ENCODE peak calls at places on chromosomes 13 and 19, in four cellular contexts. One of them, this sample, is unnamed. For H3K27me3 and H3K36me3, the result is how much of the 10 kb centered on the place peaks cover.

GRCh38 chr13:99434258-99434788 is 66.9 kb upstream of the TM9SF2 start:
- DNase-seq in fibroblast of lung: no peak
- DNase-seq in K562: peak
- DNase-seq in thoracic aorta: no peak
- DNase-seq in this sample: no peak

GRCh38 chr13:47111499-47111898 is 214.6 kb upstream of the HTR2A start:
- DNase-seq in thoracic aorta: no peak
- DNase-seq in K562: no peak
- DNase-seq in fibroblast of lung: no peak
- DNase-seq in this sample: no peak

GRCh38 chr19:1613808-1614570 is 8.7 kb upstream of the UQCR11 start:
- DNase-seq in thoracic aorta: no peak
- DNase-seq in fibroblast of lung: no peak
- DNase-seq in K562: no peak
- DNase-seq in this sample: no peak

GRCh38 chr19:52963229-52963760 is 614 bp upstream of the ZNF816 start:
- DNase-seq in thoracic aorta: no peak
- DNase-seq in fibroblast of lung: no peak
- DNase-seq in K562: no peak
- DNase-seq in this sample: no peak

GRCh38 chr13:46586766-46587509 is 34.0 kb downstream of the LRCH1 start:
- DNase-seq in thoracic aorta: no peak
- DNase-seq in K562: no peak
- DNase-seq in fibroblast of lung: peak
- DNase-seq in this sample: peak

GRCh38 chr13:43058318-43058674 is 34.9 kb downstream of the DNAJC15 start:
- DNase-seq in fibroblast of lung: peak
- DNase-seq in thoracic aorta: no peak
- DNase-seq in K562: no peak
- DNase-seq in this sample: peak

GRCh38 chr13:112870737-112871287 is 98.2 kb upstream of the MCF2L start:
- DNase-seq in thoracic aorta: no peak
- DNase-seq in K562: no peak
- DNase-seq in fibroblast of lung: no peak
- DNase-seq in this sample: no peak

GRCh38 chr19:58569943-58570670 is 3.0 kb downstream of the MZF1 start:
- DNase-seq in thoracic aorta: no peak
- DNase-seq in fibroblast of lung: no peak
- DNase-seq in K562: no peak
- DNase-seq in this sample: no peak

GRCh38 chr19:38362076-38362945 is 12.1 kb upstream of the PSMD8 start:
- DNase-seq in fibroblast of lung: peak
- DNase-seq in thoracic aorta: no peak
- DNase-seq in K562: peak
- DNase-seq in this sample: no peak

GRCh38 chr13:109595466-109595865 is 190.9 kb downstream of the IRS2 start:
- DNase-seq in thoracic aorta: no peak
- DNase-seq in fibroblast of lung: no peak
- DNase-seq in K562: no peak
- DNase-seq in this sample: peak

GRCh38 chr13:98482476-98483444 is 94.1 kb downstream of the STK24 start:
- DNase-seq in K562: no peak
- DNase-seq in thoracic aorta: no peak
- DNase-seq in fibroblast of lung: peak
- DNase-seq in this sample: no peak

GRCh38 chr13:29844441-29844840 is 6.0 kb downstream of the UBL3 start:
- DNase-seq in fibroblast of lung: peak
- DNase-seq in thoracic aorta: no peak
- DNase-seq in K562: no peak
- DNase-seq in this sample: no peak

GRCh38 chr19:45632468-45633196 is 6.6 kb downstream of the EML2 start:
- DNase-seq in thoracic aorta: peak
- DNase-seq in fibroblast of lung: peak
- DNase-seq in K562: peak
- DNase-seq in this sample: no peak

GRCh38 chr19:16351133-16351809 is 26.6 kb downstream of the KLF2 start:
- DNase-seq in fibroblast of lung: peak
- DNase-seq in thoracic aorta: no peak
- DNase-seq in K562: no peak
- DNase-seq in this sample: no peak

GRCh38 chr13:111007209-111007608 is 92.3 kb upstream of the ANKRD10 start:
- DNase-seq in fibroblast of lung: peak
- DNase-seq in K562: no peak
- DNase-seq in thoracic aorta: no peak
- DNase-seq in this sample: no peak

GRCh38 chr13:73416093-73416492 is 357.3 kb downstream of the KLF5 start:
- DNase-seq in fibroblast of lung: peak
- DNase-seq in K562: no peak
- DNase-seq in thoracic aorta: no peak
- DNase-seq in this sample: no peak

GRCh38 chr13:34678154-34678553 is 263.9 kb upstream of the NBEA start:
- DNase-seq in K562: no peak
- DNase-seq in fibroblast of lung: peak
- DNase-seq in thoracic aorta: no peak
- DNase-seq in this sample: no peak

GRCh38 chr13:71290963-71291937 is 575.8 kb downstream of the DACH1 start:
- DNase-seq in fibroblast of lung: peak
- DNase-seq in K562: no peak
- DNase-seq in thoracic aorta: no peak
- DNase-seq in this sample: no peak

GRCh38 chr19:34960940-34961679 is 2.9 kb downstream of the ZNF792 start:
- DNase-seq in thoracic aorta: no peak
- DNase-seq in K562: no peak
- DNase-seq in fibroblast of lung: no peak
- DNase-seq in this sample: no peak

GRCh38 chr19:43471091-43471490 is 5.7 kb upstream of the LYPD3 start:
- DNase-seq in K562: no peak
- DNase-seq in fibroblast of lung: no peak
- DNase-seq in thoracic aorta: no peak
- DNase-seq in this sample: no peak

GRCh38 chr19:55079400-55080038 is 3.9 kb downstream of the EPS8L1 start:
- DNase-seq in thoracic aorta: no peak
- DNase-seq in K562: no peak
- DNase-seq in fibroblast of lung: no peak
- DNase-seq in this sample: no peak

GRCh38 chr13:46621133-46621532 is 68.2 kb downstream of the LRCH1 start:
- DNase-seq in K562: no peak
- DNase-seq in thoracic aorta: no peak
- DNase-seq in fibroblast of lung: no peak
- DNase-seq in this sample: no peak

GRCh38 chr19:742540-743075 is 8.3 kb upstream of the MISP start:
- DNase-seq in fibroblast of lung: no peak
- DNase-seq in thoracic aorta: no peak
- DNase-seq in K562: no peak
- DNase-seq in this sample: no peak

GRCh38 chr19:7500811-7501450 is 12.1 kb upstream of the PEX11G start:
- DNase-seq in K562: peak
- DNase-seq in fibroblast of lung: peak
- DNase-seq in thoracic aorta: no peak
- DNase-seq in this sample: no peak

GRCh38 chr13:30191491-30192100 is 115.8 kb downstream of the KATNAL1 start:
- DNase-seq in fibroblast of lung: peak
- DNase-seq in thoracic aorta: no peak
- DNase-seq in K562: no peak
- DNase-seq in this sample: no peak

GRCh38 chr19:2578391-2578826 is 102.5 kb downstream of the GADD45B start:
- DNase-seq in fibroblast of lung: peak
- DNase-seq in K562: no peak
- DNase-seq in thoracic aorta: no peak
- DNase-seq in this sample: no peak

GRCh38 chr19:46861691-46862503 is 1.1 kb downstream of the ARHGAP35 start:
- DNase-seq in fibroblast of lung: no peak
- DNase-seq in K562: no peak
- DNase-seq in thoracic aorta: no peak
- DNase-seq in this sample: no peak

GRCh38 chr19:10742494-10742893 is 24.6 kb downstream of the DNM2 start:
- DNase-seq in fibroblast of lung: no peak
- DNase-seq in thoracic aorta: no peak
- DNase-seq in K562: no peak
- DNase-seq in this sample: no peak

GRCh38 chr19:45558399-45558878 is 26.2 kb downstream of the OPA3 start:
- DNase-seq in K562: peak
- DNase-seq in thoracic aorta: no peak
- DNase-seq in fibroblast of lung: peak
- DNase-seq in this sample: no peak

GRCh38 chr13:94400874-94401273 is 78.6 kb downstream of the DCT start:
- DNase-seq in fibroblast of lung: no peak
- DNase-seq in thoracic aorta: no peak
- DNase-seq in K562: no peak
- DNase-seq in this sample: no peak

GRCh38 chr13:42478531-42479156 is 95.3 kb upstream of the TNFSF11 start:
- DNase-seq in K562: no peak
- DNase-seq in fibroblast of lung: no peak
- DNase-seq in thoracic aorta: no peak
- DNase-seq in this sample: no peak

GRCh38 chr13:20136781-20137703 is 23.8 kb downstream of the GJA3 start:
- DNase-seq in thoracic aorta: no peak
- DNase-seq in fibroblast of lung: peak
- DNase-seq in K562: peak
- DNase-seq in this sample: no peak

GRCh38 chr19:35462476-35462953 is 14.5 kb downstream of the FFAR2 start:
- DNase-seq in thoracic aorta: no peak
- DNase-seq in fibroblast of lung: no peak
- DNase-seq in K562: no peak
- DNase-seq in this sample: no peak

DNA sequence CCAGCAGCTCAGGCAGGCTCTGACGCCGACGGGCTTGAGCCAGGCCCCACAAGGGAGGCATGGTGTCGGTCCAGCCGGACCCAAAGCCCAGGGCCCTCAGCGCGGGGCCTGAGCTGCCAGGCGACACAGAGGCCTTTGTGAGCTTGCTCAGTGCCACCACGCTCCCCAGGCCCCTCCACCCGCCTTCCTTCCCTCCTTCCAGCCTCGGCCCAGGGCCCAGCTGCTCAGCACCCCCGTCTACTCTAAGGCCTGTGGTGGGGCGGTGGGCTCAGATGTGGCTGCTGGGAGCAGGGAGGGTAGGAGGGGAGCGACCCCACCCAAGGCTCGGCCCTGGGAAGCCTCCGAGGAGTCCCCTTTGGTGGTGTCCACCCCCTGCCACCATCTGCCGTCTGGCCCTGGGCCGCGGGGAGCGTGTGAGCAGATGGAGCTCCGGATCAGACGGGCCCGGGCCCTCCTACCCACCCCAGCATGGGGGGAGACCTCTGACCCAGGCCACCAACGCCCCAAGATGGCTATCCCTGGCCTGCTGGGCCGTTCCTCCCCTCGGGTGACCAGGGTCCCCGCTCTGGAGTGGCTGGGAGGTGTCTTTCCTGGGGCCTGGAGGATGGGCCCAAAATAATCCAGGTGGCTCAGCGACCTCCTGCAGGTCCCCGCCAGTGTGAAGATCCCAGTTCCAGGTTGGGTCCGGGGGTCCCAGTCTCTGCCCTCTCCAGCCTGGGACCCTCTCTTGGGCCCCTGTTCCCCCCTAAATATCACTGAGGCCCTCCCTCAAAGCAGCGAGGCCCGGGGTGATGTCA is 7.8 kb downstream of the ZBTB7A start:
- DNase-seq in thoracic aorta: no peak
- DNase-seq in K562: peak
- DNase-seq in fibroblast of lung: no peak
- DNase-seq in this sample: no peak
- H3K4me3 ChIP-seq in thoracic aorta: peak
- H3K4me3 ChIP-seq in K562: peak
- H3K4me3 ChIP-seq in fibroblast of lung: peak
- H3K4me3 ChIP-seq in this sample: peak

DNA sequence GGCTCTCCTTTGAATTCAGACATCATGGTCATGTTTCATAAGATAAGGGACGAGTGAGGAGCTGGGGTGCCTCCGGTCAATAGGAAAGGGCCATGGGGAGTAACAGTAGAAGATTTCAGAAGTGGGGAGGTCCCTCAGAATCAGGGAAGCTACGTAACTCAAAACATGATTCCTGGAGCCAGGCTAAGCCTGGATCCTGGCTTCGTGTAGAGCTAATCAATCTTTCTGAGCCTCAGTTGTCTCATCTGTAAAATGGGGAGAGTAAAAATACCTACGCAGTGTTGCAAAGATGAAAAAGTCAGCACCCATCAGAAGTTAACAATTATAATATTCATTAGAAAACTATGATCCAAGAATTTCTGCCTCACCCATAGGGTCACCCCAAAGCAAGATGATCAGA is 106.5 kb downstream of the CACNA1A start:
- DNase-seq in thoracic aorta: no peak
- DNase-seq in fibroblast of lung: no peak
- DNase-seq in K562: peak
- DNase-seq in this sample: no peak
- H3K27me3 ChIP-seq in thoracic aorta: under half
- H3K27me3 ChIP-seq in fibroblast of lung: under half
- H3K27me3 ChIP-seq in K562: under half
- H3K27me3 ChIP-seq in this sample: under half

DNA sequence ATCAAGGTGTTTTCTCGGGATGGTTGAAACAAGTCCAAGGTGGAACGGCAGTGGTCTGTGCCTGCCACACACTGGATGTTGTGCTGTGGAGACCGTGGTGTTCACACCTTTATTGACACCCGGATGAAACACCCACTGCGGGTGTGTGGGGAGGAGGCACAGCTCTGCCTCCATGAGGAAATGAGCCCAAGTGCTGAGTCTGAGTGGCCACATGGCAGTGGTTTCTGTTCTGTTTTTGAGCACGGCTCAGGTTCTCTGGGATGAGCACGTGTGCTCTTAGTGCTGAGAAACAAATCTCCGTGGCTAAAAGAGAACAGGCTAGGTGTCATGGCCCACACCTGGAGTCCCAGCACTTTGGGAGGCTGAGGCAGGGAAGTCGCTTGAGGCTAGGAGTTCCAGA is 29.5 kb downstream of the UPF1 start:
- DNase-seq in fibroblast of lung: no peak
- DNase-seq in K562: no peak
- DNase-seq in thoracic aorta: no peak
- DNase-seq in this sample: no peak
- H3K36me3 ChIP-seq in fibroblast of lung: half or more
- H3K36me3 ChIP-seq in K562: half or more
- H3K36me3 ChIP-seq in thoracic aorta: half or more
- H3K36me3 ChIP-seq in this sample: half or more

DNA sequence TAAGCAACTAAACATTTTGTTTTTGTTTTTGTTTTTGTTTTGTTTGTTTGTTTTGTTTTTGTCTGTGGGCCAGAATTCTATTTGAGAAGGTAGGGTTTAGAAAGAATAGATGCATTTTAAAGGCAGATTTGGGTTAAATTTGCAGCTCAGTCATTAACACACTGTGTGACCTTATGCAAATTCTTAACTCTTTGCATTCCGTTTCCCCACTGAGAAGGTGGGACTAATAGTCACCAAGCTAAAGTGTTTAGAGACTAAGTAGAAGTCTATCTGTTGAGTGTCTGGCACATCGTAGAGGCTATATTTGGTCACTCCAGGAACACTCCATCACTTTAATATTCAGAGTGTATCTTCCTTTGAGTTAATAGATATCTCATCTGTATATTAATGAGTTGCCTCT is 87.1 kb downstream of the CCNA1 start:
- DNase-seq in thoracic aorta: no peak
- DNase-seq in fibroblast of lung: no peak
- DNase-seq in K562: no peak
- DNase-seq in this sample: no peak
- H3K4me3 ChIP-seq in thoracic aorta: no peak
- H3K4me3 ChIP-seq in fibroblast of lung: no peak
- H3K4me3 ChIP-seq in K562: no peak
- H3K4me3 ChIP-seq in this sample: no peak